ENCODE peak calls at places on chromosomes 13 and 19, in four cellular contexts. V, Z, K and T are unnamed samples.

GRCh38 chr19:39765091-39766076 is 13.3 kb upstream of the LEUTX start:
- DNase-seq in V (peak; percentile 21), Z (peak; percentile 16), K (no peak), T (peak; percentile 36)

GRCh38 chr13:36130542-36131214 is 504 bp downstream of the DCLK1 start:
- DNase-seq in V (peak; percentile 15), Z (no peak), K (no peak), T (peak; percentile 21)

GRCh38 chr19:48874309-48875135 is 2.3 kb downstream of the PPP1R15A start:
- DNase-seq in V (no peak), Z (peak; percentile 66), K (no peak), T (peak; percentile 37)

GRCh38 chr13:99341969-99342722 is 34.9 kb upstream of the GPR183 start:
- DNase-seq in V (no peak), Z (no peak), K (no peak), T (no peak)

GRCh38 chr13:61286148-61286745 is 129.4 kb downstream of the PCDH20 start:
- DNase-seq in V (peak; percentile 9), Z (no peak), K (no peak), T (no peak)

GRCh38 chr19:48656840-48657474 is 11.0 kb upstream of the CA11 start:
- DNase-seq in V (no peak), Z (peak; percentile 93), K (no peak), T (no peak)

GRCh38 chr13:53005631-53006030 is 23.0 kb upstream of the OLFM4 start:
- DNase-seq in V (no peak), Z (no peak), K (no peak), T (no peak)

GRCh38 chr13:37058801-37059135 is 720 bp downstream of the SUPT20H start:
- DNase-seq in V (no peak), Z (no peak), K (no peak), T (peak; percentile 19)

GRCh38 chr19:45047188-45047797 is 8.4 kb downstream of the CLASRP start:
- DNase-seq in V (no peak), Z (no peak), K (no peak), T (no peak)

GRCh38 chr19:2603320-2603719 is 99.2 kb downstream of the GNG7 start:
- DNase-seq in V (no peak), Z (peak; percentile 79), K (no peak), T (no peak)

GRCh38 chr13:100439247-100439955 is 149.2 kb downstream of the GGACT start:
- DNase-seq in V (no peak), Z (no peak), K (no peak), T (no peak)

GRCh38 chr13:41136396-41137031 is 3.9 kb upstream of the KBTBD6 start:
- DNase-seq in V (no peak), Z (no peak), K (no peak), T (no peak)

GRCh38 chr19:3368848-3369336 is 2.5 kb downstream of the NFIC start:
- DNase-seq in V (no peak), Z (no peak), K (no peak), T (no peak)

DNA sequence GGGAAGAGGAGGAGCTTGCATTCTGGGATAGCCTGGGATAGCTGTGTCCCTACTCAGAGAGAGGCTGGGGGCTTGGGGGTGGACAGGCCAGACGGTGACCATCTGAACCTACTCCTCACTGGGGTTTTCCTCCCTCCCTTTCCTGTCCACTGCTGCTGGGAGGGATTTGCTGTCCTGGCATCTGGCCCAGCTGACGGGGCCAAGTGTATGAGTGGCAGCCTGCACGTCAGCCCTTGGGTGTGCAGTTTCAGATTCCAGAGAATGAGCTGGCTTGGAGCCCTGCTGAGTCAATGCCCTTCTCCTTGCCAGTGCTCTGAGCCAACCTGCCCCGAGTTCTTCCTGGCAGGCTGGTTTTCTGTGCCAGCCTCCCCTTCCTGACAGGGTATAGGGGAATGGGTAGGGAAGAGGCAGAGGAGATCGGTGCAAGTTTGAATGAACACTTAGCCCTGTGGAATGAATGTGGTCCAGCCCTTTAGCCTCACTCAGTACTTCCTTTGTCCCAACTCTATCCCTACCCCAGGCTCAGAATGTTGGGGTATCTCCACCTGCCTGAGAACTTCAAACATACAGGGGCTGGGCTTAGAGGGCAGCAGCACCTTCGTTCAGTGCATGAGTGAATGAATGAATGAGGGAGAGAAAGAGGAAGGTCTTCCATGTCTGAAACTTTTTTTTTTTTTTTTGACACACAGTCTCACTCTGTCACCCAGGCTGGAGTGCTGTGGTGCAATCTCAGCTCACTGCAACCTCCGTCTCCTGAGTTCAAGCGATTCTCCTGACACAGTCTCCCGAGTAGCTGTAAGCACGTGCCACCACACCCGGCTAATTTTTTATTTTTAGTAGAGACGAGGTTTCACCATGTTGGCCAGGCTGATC is 1.8 kb upstream of the ANGPTL4 start:
- DNase-seq in V (peak; percentile 93), Z (peak; percentile 94), K (peak; percentile 98), T (peak; percentile 100)
- H3K27ac ChIP-seq in V (peak overlapping the region; percentile 75), Z (peak overlapping the region; percentile 16), K (peak overlapping the region; percentile 80), T (peak overlapping the region; percentile 86)

GRCh38 chr19:38224014-38224862 is at the start of gene DPF1:
- DNase-seq in V (peak; percentile 80), Z (peak; percentile 36), K (no peak), T (no peak)
- TF ChIP-seq CTCF in V (no peak), Z (peak; percentile 14), K (no peak), T (no peak)

GRCh38 chr13:44347301-44347700 is 26.3 kb upstream of the SERP2 start:
- DNase-seq in V (no peak), Z (no peak), K (no peak), T (no peak)
- H3K27ac ChIP-seq in V (no peak overlapping the region), Z (no peak overlapping the region), K (no peak overlapping the region), T (no peak overlapping the region)

GRCh38 chr13:75800545-75800944 is 164.4 kb downstream of the LMO7 start:
- DNase-seq in V (no peak), Z (no peak), K (no peak), T (no peak)
- TF ChIP-seq CTCF in V (no peak), Z (no peak), K (no peak), T (no peak)

GRCh38 chr19:5632241-5632612 is 9.3 kb downstream of the SAFB start:
- DNase-seq in V (no peak), Z (no peak), K (no peak), T (no peak)

GRCh38 chr19:5627395-5627904 is 4.6 kb downstream of the SAFB start:
- DNase-seq in V (no peak), Z (peak; percentile 26), K (no peak), T (no peak)

GRCh38 chr19:5631511-5632240 is 8.8 kb downstream of the SAFB start:
- DNase-seq in V (no peak), Z (no peak), K (no peak), T (no peak)

GRCh38 chr19:5628470-5628869 is 5.6 kb downstream of the SAFB start:
- DNase-seq in V (no peak), Z (peak; percentile 59), K (no peak), T (no peak)

GRCh38 chr19:5628919-5629481 is 6.1 kb downstream of the SAFB start:
- DNase-seq in V (no peak), Z (no peak), K (no peak), T (no peak)
- H3K27ac ChIP-seq in V (no peak overlapping the region), Z (peak overlapping the region; percentile 34), K (peak overlapping the region; percentile 18), T (peak overlapping the region; percentile 27)

GRCh38 chr13:40074338-40074737 is 418.9 kb downstream of the COG6 start:
- DNase-seq in V (no peak), Z (peak; percentile 77), K (no peak), T (no peak)

GRCh38 chr13:40070357-40070756 is 414.9 kb downstream of the COG6 start:
- DNase-seq in V (no peak), Z (no peak), K (no peak), T (no peak)

GRCh38 chr13:40064723-40065122 is 409.3 kb downstream of the COG6 start:
- DNase-seq in V (no peak), Z (peak; percentile 79), K (no peak), T (peak; percentile 44)

GRCh38 chr13:40072663-40073120 is 417.2 kb downstream of the COG6 start:
- DNase-seq in V (no peak), Z (no peak), K (no peak), T (no peak)

GRCh38 chr13:40069173-40070044 is 413.9 kb downstream of the COG6 start:
- DNase-seq in V (peak; percentile 47), Z (peak; percentile 37), K (peak; percentile 66), T (peak; percentile 88)
- TF ChIP-seq CTCF in V (peak; percentile 77), Z (peak; percentile 80), K (peak; percentile 89), T (peak; percentile 92)

GRCh38 chr19:53988981-53989380 is 2.5 kb upstream of the CACNG6 start:
- DNase-seq in V (no peak), Z (no peak), K (no peak), T (no peak)

GRCh38 chr19:53991224-53992113 is at the start of gene CACNG6:
- DNase-seq in V (peak; percentile 72), Z (no peak), K (no peak), T (no peak)

GRCh38 chr19:53992211-53992610 is 774 bp downstream of the CACNG6 start:
- DNase-seq in V (no peak), Z (no peak), K (no peak), T (no peak)

GRCh38 chr19:53992815-53993214 is 1.4 kb downstream of the CACNG6 start:
- DNase-seq in V (no peak), Z (no peak), K (no peak), T (no peak)

DNA sequence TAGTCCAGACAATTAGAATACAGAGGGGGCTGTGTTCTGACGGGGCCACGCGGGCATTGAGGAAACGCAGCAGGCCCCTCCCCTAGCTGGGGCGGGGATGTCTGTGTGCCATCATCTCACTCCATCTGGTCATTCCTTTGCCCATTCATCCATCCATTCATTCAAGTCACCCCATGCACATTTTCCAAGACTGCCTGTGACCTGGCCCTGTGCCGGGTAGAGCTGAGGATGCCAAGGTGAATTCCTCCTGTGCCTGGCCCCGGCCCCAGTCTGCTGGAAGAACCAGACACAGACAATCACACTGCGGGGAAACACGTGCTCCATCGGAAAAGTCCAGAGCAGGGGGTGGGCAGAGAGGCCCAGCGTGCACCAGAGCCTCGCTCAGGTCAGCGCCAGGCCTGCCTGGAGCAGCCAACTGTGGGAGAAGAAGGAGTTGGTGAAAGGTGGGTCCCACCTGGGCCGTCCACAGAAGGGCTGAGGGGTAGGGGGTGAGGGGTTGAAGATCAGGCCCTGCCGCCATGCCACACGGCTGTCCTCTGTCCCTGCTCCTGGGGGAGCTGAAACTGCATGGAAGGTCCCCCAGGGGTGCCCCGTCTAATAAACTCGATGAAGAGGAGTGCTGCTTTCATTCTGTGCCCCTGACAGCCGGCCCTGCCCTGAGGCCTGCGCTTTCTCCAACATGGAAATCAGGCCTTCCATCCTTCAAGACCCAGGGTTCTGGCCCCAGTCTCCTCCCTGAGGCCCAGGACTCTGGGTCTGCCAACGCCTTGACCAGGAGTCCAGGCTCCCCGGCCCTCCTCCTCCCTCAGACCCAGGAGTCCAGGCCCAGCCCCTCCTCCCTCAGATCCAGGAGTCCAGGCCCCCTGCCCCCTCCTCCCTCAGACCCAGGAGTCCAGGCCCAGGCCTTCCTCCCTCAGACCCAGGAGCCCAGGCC is 1.6 kb upstream of the CACNG6 start:
- DNase-seq in V (no peak), Z (peak; percentile 49), K (no peak), T (no peak)
- H3K27ac ChIP-seq in V (no peak overlapping the region), Z (no peak overlapping the region), K (no peak overlapping the region), T (no peak overlapping the region)